ENCODE peak calls at places on chromosomes 6 and 20, in seven cellular contexts. E, C, X, U, D, O and T are unnamed samples. For H3K4me1, the result is how much of the 10 kb centered on the place peaks cover.

GRCh38 chr6:28922841-28923317 is 906 bp downstream of the TRIM27 start:
- DNase-seq in E (peak), C (peak), X (peak), U (peak), D (no peak), O (no peak), T (no peak)

GRCh38 chr6:108383967-108384366 is 89.1 kb downstream of the AFG1L start:
- DNase-seq in E (no peak), C (no peak), X (no peak), U (no peak), D (no peak), O (peak), T (no peak)

GRCh38 chr6:149302723-149303122 is 14.8 kb upstream of the TAB2 start:
- DNase-seq in E (no peak), C (no peak), X (no peak), U (no peak), D (no peak), O (no peak), T (no peak)

GRCh38 chr6:19880066-19880465 is 42.9 kb downstream of the ID4 start:
- DNase-seq in E (no peak), C (no peak), X (no peak), U (no peak), D (no peak), O (no peak), T (no peak)

GRCh38 chr20:57432874-57433491 is 41.8 kb downstream of the RBM38 start:
- DNase-seq in E (no peak), C (peak), X (no peak), U (peak), D (peak), O (no peak), T (no peak)

GRCh38 chr20:1702288-1702687 is 44.7 kb upstream of the SIRPG start:
- DNase-seq in E (no peak), C (no peak), X (no peak), U (no peak), D (no peak), O (no peak), T (no peak)

GRCh38 chr6:41194386-41194785 is 6.6 kb downstream of the TREML2 start:
- DNase-seq in E (no peak), C (no peak), X (no peak), U (no peak), D (no peak), O (no peak), T (no peak)

GRCh38 chr20:38604873-38605303 is 3.3 kb downstream of the ARHGAP40 start:
- DNase-seq in E (peak), C (no peak), X (no peak), U (no peak), D (no peak), O (peak), T (no peak)

GRCh38 chr20:31824554-31825313 is 5.6 kb downstream of the MYLK2 start:
- DNase-seq in E (no peak), C (no peak), X (no peak), U (no peak), D (no peak), O (no peak), T (no peak)

GRCh38 chr6:30679765-30680535 is 6.5 kb downstream of the PPP1R18 start:
- DNase-seq in E (no peak), C (no peak), X (no peak), U (no peak), D (no peak), O (no peak), T (no peak)

GRCh38 chr20:60497298-60497697 is 539.1 kb downstream of the CDH26 start:
- DNase-seq in E (no peak), C (no peak), X (no peak), U (no peak), D (no peak), O (no peak), T (no peak)

GRCh38 chr6:44049989-44050871 is 77.0 kb downstream of the MRPL14 start:
- DNase-seq in E (no peak), C (no peak), X (no peak), U (no peak), D (peak), O (no peak), T (no peak)

GRCh38 chr6:15798856-15799255 is 136.0 kb upstream of the DTNBP1 start:
- DNase-seq in E (no peak), C (no peak), X (no peak), U (no peak), D (no peak), O (no peak), T (no peak)

GRCh38 chr6:163415620-163416379 is 1.3 kb downstream of the QKI start:
- DNase-seq in E (peak), C (peak), X (peak), U (peak), D (peak), O (no peak), T (no peak)

GRCh38 chr20:38219006-38219950 is 41.3 kb downstream of the KIAA1755 start:
- DNase-seq in E (no peak), C (no peak), X (no peak), U (no peak), D (no peak), O (no peak), T (no peak)

GRCh38 chr6:167706313-167707109 is 120.2 kb upstream of the AFDN start:
- DNase-seq in E (no peak), C (no peak), X (no peak), U (no peak), D (no peak), O (no peak), T (no peak)

GRCh38 chr6:22448311-22448711 is 121.1 kb upstream of the HDGFL1 start:
- DNase-seq in E (peak), C (peak), X (no peak), U (no peak), D (no peak), O (no peak), T (no peak)

GRCh38 chr20:52783769-52784168 is 188.4 kb upstream of the TSHZ2 start:
- DNase-seq in E (no peak), C (no peak), X (peak), U (no peak), D (no peak), O (no peak), T (no peak)

GRCh38 chr6:10391299-10391630 is 23.6 kb downstream of the TFAP2A start:
- DNase-seq in E (no peak), C (no peak), X (no peak), U (no peak), D (no peak), O (no peak), T (no peak)

GRCh38 chr6:113859349-113860164 is 2.4 kb downstream of the MARCKS start:
- DNase-seq in E (peak), C (peak), X (peak), U (peak), D (peak), O (peak), T (peak)

GRCh38 chr20:4633780-4634179 is 87.9 kb upstream of the PRND start:
- DNase-seq in E (peak), C (no peak), X (no peak), U (no peak), D (no peak), O (no peak), T (no peak)

GRCh38 chr20:676315-676937 is 824 bp upstream of the SCRT2 start:
- DNase-seq in E (no peak), C (no peak), X (peak), U (peak), D (no peak), O (no peak), T (no peak)

GRCh38 chr6:113405326-113406050 is 451.7 kb upstream of the MARCKS start:
- DNase-seq in E (no peak), C (no peak), X (no peak), U (no peak), D (no peak), O (no peak), T (no peak)

GRCh38 chr6:161630674-161631073 is 356.8 kb upstream of the AGPAT4 start:
- DNase-seq in E (no peak), C (no peak), X (no peak), U (no peak), D (no peak), O (no peak), T (no peak)

GRCh38 chr20:14046534-14046933 is 51.2 kb downstream of the MACROD2 start:
- DNase-seq in E (no peak), C (no peak), X (no peak), U (no peak), D (no peak), O (no peak), T (no peak)

GRCh38 chr6:116386581-116387299 is 16.0 kb downstream of the DSE start:
- DNase-seq in E (peak), C (no peak), X (no peak), U (no peak), D (no peak), O (no peak), T (no peak)

GRCh38 chr6:169589699-169590257 is 112.1 kb downstream of the WDR27 start:
- DNase-seq in E (no peak), C (no peak), X (no peak), U (no peak), D (no peak), O (no peak), T (no peak)

GRCh38 chr6:81999826-82000225 is 247.3 kb upstream of the TENT5A start:
- DNase-seq in E (no peak), C (no peak), X (no peak), U (no peak), D (no peak), O (no peak), T (no peak)
- H3K4me1 ChIP-seq in E (under half), C (under half), X (under half), U (under half), D (under half), O (under half), T (under half)

GRCh38 chr6:127891731-127892326 is 9.0 kb downstream of the THEMIS start:
- DNase-seq in E (no peak), C (no peak), X (no peak), U (no peak), D (no peak), O (no peak), T (no peak)

GRCh38 chr6:127897437-127897836 is 3.4 kb downstream of the THEMIS start:
- DNase-seq in E (no peak), C (no peak), X (no peak), U (no peak), D (no peak), O (no peak), T (no peak)

GRCh38 chr6:127893541-127893940 is 7.3 kb downstream of the THEMIS start:
- DNase-seq in E (no peak), C (no peak), X (peak), U (no peak), D (no peak), O (no peak), T (no peak)
- H3K4me1 ChIP-seq in E (under half), C (under half), X (under half), U (under half), D (under half), O (under half), T (under half)

GRCh38 chr20:40930561-40930960 is 98.1 kb upstream of the TOP1 start:
- DNase-seq in E (no peak), C (no peak), X (no peak), U (no peak), D (no peak), O (no peak), T (no peak)
- H3K4me1 ChIP-seq in E (under half), C (under half), X (under half), U (under half), D (under half), O (under half), T (under half)

GRCh38 chr6:160427312-160428068 is 79.3 kb downstream of the SLC22A3 start:
- DNase-seq in E (no peak), C (no peak), X (no peak), U (no peak), D (no peak), O (no peak), T (peak)
- H3K4me1 ChIP-seq in E (under half), C (under half), X (under half), U (under half), D (under half), O (under half), T (under half)

GRCh38 chr20:46333136-46333991 is 25.1 kb upstream of the CDH22 start:
- DNase-seq in E (no peak), C (no peak), X (no peak), U (no peak), D (no peak), O (peak), T (no peak)
- H3K4me1 ChIP-seq in E (under half), C (under half), X (under half), U (under half), D (under half), O (under half), T (under half)